ENCODE peak calls at places on chromosomes 4 and X, in five cellular contexts. W is H9, H is trophoblast cell, L is H1, U is mesenchymal stem cell. S is an unnamed sample.

GRCh38 chr4:31045151-31045550 is 325.0 kb downstream of the PCDH7 start:
- DNase-seq in W (no peak), H (no peak), L (no peak), U (no peak), S (no peak)

GRCh38 chrX:138669693-138670092 is 41.8 kb downstream of the FGF13 start:
- DNase-seq in W (no peak), H (no peak), L (no peak), U (no peak), S (no peak)

GRCh38 chr4:102454981-102455690 is 46.0 kb upstream of the NFKB1 start:
- DNase-seq in W (no peak), H (no peak), L (no peak), U (no peak), S (no peak)

GRCh38 chr4:8769645-8770517 is 101.8 kb downstream of the HMX1 start:
- DNase-seq in W (no peak), H (no peak), L (no peak), U (no peak), S (no peak)

GRCh38 chr4:167100120-167100519 is 134.2 kb downstream of the SPOCK3 start:
- DNase-seq in W (no peak), H (peak), L (no peak), U (peak), S (peak)

GRCh38 chrX:97372006-97372766 is 488.5 kb downstream of the RPA4 start:
- DNase-seq in W (no peak), H (no peak), L (no peak), U (no peak), S (no peak)

GRCh38 chrX:36908801-36909403 is 99.3 kb upstream of the FAM47C start:
- DNase-seq in W (no peak), H (peak), L (no peak), U (peak), S (no peak)

GRCh38 chr4:14434483-14434882 is 567.8 kb upstream of the CPEB2 start:
- DNase-seq in W (no peak), H (no peak), L (no peak), U (no peak), S (no peak)

GRCh38 chrX:152313529-152314302 is 137.4 kb downstream of the GABRA3 start:
- DNase-seq in W (no peak), H (no peak), L (no peak), U (no peak), S (no peak)
- H2BK12ac ChIP-seq in W (no peak), H (no peak), L (no peak), U (no peak), S (no peak)

GRCh38 chrX:110665636-110666035 is 130.0 kb downstream of the CHRDL1 start:
- DNase-seq in W (peak), H (peak), L (peak), U (peak), S (no peak)
- H2BK12ac ChIP-seq in W (no peak), H (no peak), L (peak), U (no peak), S (no peak)

GRCh38 chr4:124227979-124228378 is 484.6 kb downstream of the ANKRD50 start:
- DNase-seq in W (no peak), H (no peak), L (no peak), U (no peak), S (no peak)
- H2BK12ac ChIP-seq in W (no peak), H (no peak), L (no peak), U (no peak), S (no peak)

GRCh38 chrX:39899876-39900787 is 197.6 kb downstream of the BCOR start:
- DNase-seq in W (no peak), H (peak), L (no peak), U (no peak), S (no peak)

GRCh38 chrX:39897741-39898097 is 200.0 kb downstream of the BCOR start:
- DNase-seq in W (no peak), H (no peak), L (no peak), U (no peak), S (no peak)

GRCh38 chrX:39896951-39897740 is 200.6 kb downstream of the BCOR start:
- DNase-seq in W (peak), H (peak), L (peak), U (peak), S (peak)

GRCh38 chrX:39899059-39899458 is 198.7 kb downstream of the BCOR start:
- DNase-seq in W (no peak), H (peak), L (no peak), U (no peak), S (no peak)

GRCh38 chrX:39898147-39898546 is 199.6 kb downstream of the BCOR start:
- DNase-seq in W (no peak), H (no peak), L (no peak), U (no peak), S (no peak)
- H2BK12ac ChIP-seq in W (peak), H (peak), L (no peak), U (no peak), S (peak)

GRCh38 chr4:1668488-1668840 is 15.6 kb downstream of the FAM53A start:
- DNase-seq in W (peak), H (no peak), L (no peak), U (no peak), S (no peak)
- H2BK12ac ChIP-seq in W (no peak), H (no peak), L (no peak), U (no peak), S (peak)

GRCh38 chrX:72086995-72087394 is 44.7 kb downstream of the RTL5 start:
- DNase-seq in W (no peak), H (no peak), L (no peak), U (no peak), S (no peak)
- H2BK12ac ChIP-seq in W (no peak), H (no peak), L (no peak), U (no peak), S (no peak)

DNA sequence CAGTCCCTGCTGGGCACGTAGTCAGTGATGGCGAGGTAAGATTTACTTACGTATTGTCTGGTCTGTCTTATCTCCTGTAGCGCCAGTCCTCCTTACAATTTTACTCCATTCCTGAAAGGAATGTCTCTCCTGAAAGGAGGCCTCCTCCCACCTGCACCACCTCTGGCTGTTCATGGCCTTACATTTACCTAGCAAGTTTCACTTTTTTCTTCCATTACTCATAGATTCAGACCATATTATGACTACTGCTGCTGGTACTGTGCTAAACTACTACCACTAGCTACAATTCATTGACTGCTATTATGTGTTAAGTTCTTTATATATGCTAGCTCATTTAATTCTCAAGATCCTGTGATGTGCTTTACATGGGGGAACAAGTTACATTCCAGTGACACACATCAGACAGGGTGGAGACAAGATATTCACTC is 189.9 kb downstream of the BMPR1B start:
- DNase-seq in W (peak), H (peak), L (no peak), U (no peak), S (no peak)
- H2BK12ac ChIP-seq in W (no peak), H (no peak), L (peak), U (no peak), S (no peak)

GRCh38 chr4:9997881-9998280 is 23.4 kb downstream of the SLC2A9 start:
- DNase-seq in W (no peak), H (no peak), L (no peak), U (no peak), S (no peak)

GRCh38 chr4:10001757-10002156 is 19.5 kb downstream of the SLC2A9 start:
- DNase-seq in W (no peak), H (no peak), L (no peak), U (no peak), S (no peak)

GRCh38 chr4:9994246-9994847 is 26.9 kb downstream of the SLC2A9 start:
- DNase-seq in W (no peak), H (no peak), L (no peak), U (no peak), S (no peak)

GRCh38 chr4:9999956-10000551 is 21.2 kb downstream of the SLC2A9 start:
- DNase-seq in W (no peak), H (peak), L (no peak), U (no peak), S (no peak)

GRCh38 chr4:9996319-9997110 is 24.8 kb downstream of the SLC2A9 start:
- DNase-seq in W (no peak), H (no peak), L (no peak), U (peak), S (no peak)
- H2BK12ac ChIP-seq in W (no peak), H (no peak), L (no peak), U (no peak), S (no peak)

GRCh38 chr4:7247521-7247920 is 55.2 kb downstream of the SORCS2 start:
- DNase-seq in W (no peak), H (no peak), L (no peak), U (no peak), S (no peak)
- H2BK12ac ChIP-seq in W (no peak), H (no peak), L (no peak), U (no peak), S (no peak)

GRCh38 chr4:20641971-20642370 is 58.3 kb upstream of the PACRGL start:
- DNase-seq in W (no peak), H (no peak), L (no peak), U (no peak), S (no peak)
- H2BK12ac ChIP-seq in W (no peak), H (no peak), L (no peak), U (no peak), S (no peak)

S was measured in neuronal stem cell.